ENCODE peak calls at places on chromosomes 12 and 14, in five cellular contexts. J is brain microvascular endothelial cell, B is mammary epithelial cell, E is Caco-2, I is tibial artery. V is an unnamed sample.

GRCh38 chr12:55729592-55730446 is 1.0 kb upstream of the CD63 start:
- DNase-seq in J (peak), B (peak), E (peak), I (peak), V (no peak)

GRCh38 chr14:92502541-92503286 is 10.9 kb upstream of the RIN3 start:
- DNase-seq in J (no peak), B (no peak), E (no peak), I (no peak), V (no peak)

GRCh38 chr12:46370792-46371717 is 1.5 kb downstream of the SLC38A2 start:
- DNase-seq in J (peak), B (peak), E (peak), I (peak), V (no peak)

GRCh38 chr12:124109760-124110159 is 136.7 kb downstream of the ZNF664 start:
- DNase-seq in J (peak), B (peak), E (peak), I (no peak), V (peak)

GRCh38 chr14:105411017-105411941 is 8.3 kb upstream of the MTA1 start:
- DNase-seq in J (no peak), B (peak), E (no peak), I (no peak), V (no peak)

GRCh38 chr12:65800928-65801327 is 23.4 kb upstream of the HMGA2 start:
- DNase-seq in J (no peak), B (no peak), E (no peak), I (no peak), V (no peak)

GRCh38 chr12:4591180-4591687 is 29.2 kb downstream of the DYRK4 start:
- DNase-seq in J (no peak), B (no peak), E (no peak), I (no peak), V (no peak)

GRCh38 chr14:77000340-77001235 is 27.9 kb downstream of the IRF2BPL start:
- DNase-seq in J (no peak), B (no peak), E (no peak), I (peak), V (no peak)

GRCh38 chr14:52312872-52313492 is 1.1 kb upstream of the PTGER2 start:
- DNase-seq in J (no peak), B (no peak), E (no peak), I (no peak), V (no peak)

GRCh38 chr14:102646615-102647014 is 54.2 kb downstream of the RCOR1 start:
- DNase-seq in J (no peak), B (no peak), E (no peak), I (no peak), V (no peak)
- H3K4me3 ChIP-seq in J (no peak), B (no peak), E (no peak), I (no peak), V (no peak)

GRCh38 chr12:6278439-6279255 is 31.8 kb upstream of the PLEKHG6 start:
- DNase-seq in J (peak), B (peak), E (peak), I (peak), V (no peak)
- TF ChIP-seq CTCF in J (peak), B (peak), E (peak), I (peak), V (peak)

DNA sequence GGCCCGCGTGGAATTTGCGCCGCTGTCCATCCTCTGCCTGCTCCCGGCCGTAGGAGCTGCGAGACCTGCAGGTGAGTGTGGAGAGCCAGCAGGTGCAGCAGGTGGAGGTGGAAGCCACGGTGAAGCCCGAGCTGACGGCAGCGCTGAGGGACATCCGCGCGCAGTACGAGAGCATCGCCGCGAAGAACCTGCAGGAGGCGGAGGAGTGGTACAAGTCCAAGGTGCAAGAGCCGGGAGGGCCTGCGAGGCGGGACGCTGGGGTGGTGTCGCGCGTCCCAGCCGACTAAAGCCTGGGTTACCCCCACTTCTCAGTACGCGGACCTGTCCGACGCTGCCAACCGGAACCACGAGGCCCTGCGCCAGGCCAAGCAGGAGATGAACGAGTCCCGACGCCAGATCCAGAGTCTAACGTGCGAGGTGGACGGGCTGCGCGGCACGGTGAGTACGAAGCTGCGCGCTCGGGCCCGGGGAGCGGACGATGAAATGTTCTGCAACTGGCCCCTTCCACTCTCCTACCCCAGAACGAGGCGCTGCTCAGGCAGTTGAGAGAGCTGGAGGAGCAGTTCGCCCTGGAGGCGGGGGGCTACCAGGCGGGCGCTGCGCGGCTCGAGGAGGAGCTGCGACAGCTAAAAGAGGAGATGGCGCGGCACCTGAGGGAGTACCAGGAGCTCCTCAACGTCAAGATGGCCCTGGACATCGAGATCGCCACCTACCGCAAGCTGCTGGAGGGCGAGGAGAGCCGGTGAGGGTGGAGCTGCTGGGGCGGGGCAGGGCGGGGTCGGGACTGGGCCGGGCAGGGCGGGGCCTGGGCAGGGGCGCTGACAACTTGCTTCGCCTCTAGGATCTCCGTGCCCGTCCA is 2.1 kb downstream of the PRPH start:
- DNase-seq in J (no peak), B (peak), E (peak), I (peak), V (no peak)
- H3K4me3 ChIP-seq in J (no peak), B (peak), E (peak), I (no peak), V (peak)

GRCh38 chr12:113462117-113462774 is 9.4 kb downstream of the LHX5 start:
- DNase-seq in J (peak), B (peak), E (peak), I (peak), V (no peak)

GRCh38 chr12:113463746-113464743 is 7.6 kb downstream of the LHX5 start:
- DNase-seq in J (no peak), B (no peak), E (no peak), I (no peak), V (no peak)

GRCh38 chr12:113459981-113460380 is 11.7 kb downstream of the LHX5 start:
- DNase-seq in J (no peak), B (no peak), E (no peak), I (no peak), V (no peak)

GRCh38 chr12:113462880-113463745 is 8.6 kb downstream of the LHX5 start:
- DNase-seq in J (no peak), B (no peak), E (no peak), I (no peak), V (no peak)

DNA sequence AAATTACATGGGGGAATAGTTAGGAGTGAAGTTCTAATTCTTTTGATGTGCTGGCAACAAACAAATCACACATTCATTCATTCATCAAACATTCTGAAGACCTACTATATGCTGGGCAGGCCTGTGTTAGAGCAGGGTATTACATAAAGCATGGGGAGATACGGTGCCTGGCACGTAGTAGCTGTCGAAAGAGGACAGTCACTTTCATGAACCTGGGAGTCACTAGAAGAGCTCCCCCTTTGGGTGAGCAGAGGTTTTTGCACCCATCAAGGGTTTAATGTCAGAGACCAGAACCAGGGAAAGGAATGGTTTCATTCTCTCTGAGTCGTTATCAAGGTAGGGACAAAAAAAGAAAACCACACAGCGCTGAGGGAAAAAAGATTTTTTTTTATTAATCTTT is 10.0 kb downstream of the LHX5 start:
- DNase-seq in J (no peak), B (no peak), E (no peak), I (no peak), V (no peak)
- TF ChIP-seq CTCF in J (peak), B (peak), E (no peak), I (no peak), V (peak)

GRCh38 chr14:54818201-54819133 is 84.2 kb downstream of the GCH1 start:
- DNase-seq in J (peak), B (no peak), E (no peak), I (no peak), V (no peak)
- H3K4me3 ChIP-seq in J (no peak), B (no peak), E (no peak), I (no peak), V (no peak)

DNA sequence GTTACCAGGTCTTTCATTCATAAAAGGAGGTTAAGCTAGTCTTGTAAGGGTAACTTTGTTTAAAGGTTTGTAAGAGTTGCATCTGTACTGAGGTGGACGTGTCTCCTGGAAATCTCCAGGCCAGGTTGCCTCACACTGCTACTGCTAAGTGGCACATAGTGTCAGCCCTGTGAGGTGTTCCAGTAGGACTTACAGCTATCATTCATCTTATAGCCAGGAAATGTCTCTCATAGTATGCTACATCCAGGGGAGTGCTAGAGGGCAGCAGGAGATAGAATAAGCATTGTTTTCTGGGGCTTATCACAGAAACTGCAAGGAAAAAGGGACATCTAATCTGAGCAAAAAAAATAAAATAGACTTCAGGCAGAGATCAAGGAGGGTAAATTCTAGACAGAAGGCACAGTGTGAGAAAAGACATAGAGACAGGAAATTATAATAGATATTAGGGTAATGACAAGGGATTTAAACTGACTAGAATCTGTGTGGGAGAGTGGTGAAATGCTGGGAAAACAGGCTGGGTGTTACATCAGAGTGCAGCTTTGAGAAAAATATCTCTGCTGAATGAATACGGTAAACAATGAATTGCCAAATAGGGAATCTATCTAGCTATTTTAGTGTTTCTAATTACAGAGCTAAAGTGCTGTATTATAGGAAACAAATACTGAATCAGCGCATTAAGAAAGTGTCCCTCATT is 205.0 kb upstream of the ABCD2 start:
- DNase-seq in J (no peak), B (peak), E (no peak), I (no peak), V (no peak)
- TF ChIP-seq CTCF in J (no peak), B (peak), E (no peak), I (no peak), V (no peak)

DNA sequence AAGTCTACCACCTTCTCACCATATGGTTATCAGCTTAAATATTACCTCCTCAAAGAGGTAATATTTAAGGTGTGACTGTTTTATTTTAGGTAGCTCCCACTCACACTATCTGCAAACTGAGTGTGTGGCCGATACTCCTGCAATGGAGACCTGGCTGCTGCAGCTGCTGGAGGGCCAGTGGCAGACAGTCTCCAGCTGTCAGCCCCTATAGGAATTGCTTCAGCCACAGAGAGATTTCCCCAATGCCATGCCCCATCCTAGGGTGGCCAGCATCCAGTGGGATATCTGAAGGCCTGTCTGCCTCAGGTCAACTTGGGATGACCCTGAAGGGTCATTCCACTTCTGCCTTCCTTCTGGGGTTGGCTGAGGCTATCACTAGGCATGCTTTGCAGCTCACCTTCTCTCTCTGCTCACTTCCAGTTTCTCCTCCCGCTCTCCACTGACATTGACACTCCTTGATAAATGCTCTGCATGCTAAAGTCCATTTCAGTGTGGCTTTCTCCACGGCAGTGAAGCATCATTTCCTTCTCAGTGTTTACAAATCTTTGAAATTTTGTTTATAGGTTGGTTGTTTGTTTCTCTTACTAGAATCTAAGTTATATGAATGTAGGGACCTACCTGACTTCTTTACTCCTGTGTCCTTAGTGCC is 90.1 kb upstream of the USP44 start:
- DNase-seq in J (no peak), B (no peak), E (no peak), I (no peak), V (no peak)
- H3K4me3 ChIP-seq in J (no peak), B (no peak), E (no peak), I (no peak), V (no peak)

GRCh38 chr12:28958553-28959195 is 190.4 kb upstream of the FAR2 start:
- DNase-seq in J (peak), B (peak), E (no peak), I (no peak), V (no peak)

GRCh38 chr12:28961948-28962384 is 187.1 kb upstream of the FAR2 start:
- DNase-seq in J (no peak), B (peak), E (no peak), I (no peak), V (no peak)

GRCh38 chr12:28966049-28966778 is 182.9 kb upstream of the FAR2 start:
- DNase-seq in J (no peak), B (no peak), E (no peak), I (no peak), V (no peak)

GRCh38 chr12:28967426-28967825 is 181.7 kb upstream of the FAR2 start:
- DNase-seq in J (no peak), B (no peak), E (no peak), I (no peak), V (no peak)

DNA sequence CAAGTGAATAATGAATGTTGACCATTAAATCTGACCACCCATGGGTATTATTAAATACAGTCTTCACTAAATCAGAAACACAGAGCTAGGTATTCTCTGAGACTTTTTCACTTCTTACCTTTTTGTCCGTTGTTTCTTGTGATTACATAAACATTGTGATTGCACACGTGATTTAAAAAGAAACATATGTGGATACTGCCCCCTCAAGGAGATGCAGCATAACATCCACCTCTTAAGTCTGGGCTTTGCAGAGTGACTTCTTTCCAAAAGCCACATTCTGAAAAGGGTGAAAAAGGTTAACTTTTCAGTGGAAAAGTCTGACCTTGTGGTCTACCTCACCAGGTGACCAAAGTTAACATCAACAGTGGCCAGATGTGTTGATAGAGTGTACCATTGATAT is 185.5 kb upstream of the FAR2 start:
- DNase-seq in J (no peak), B (peak), E (no peak), I (no peak), V (no peak)
- TF ChIP-seq CTCF in J (peak), B (peak), E (peak), I (no peak), V (no peak)